ENCODE peak calls at places on chromosomes 11 and 22, in ten cellular contexts. A, Y, M, U, G, D, E, S, C and B are unnamed samples.

GRCh38 chr11:68680541-68681231 is 3.7 kb upstream of the GAL start:
- DNase-seq in A (no peak), Y (no peak), M (no peak), U (no peak), G (no peak), D (no peak), E (no peak), S (peak), C (no peak), B (no peak)

GRCh38 chr11:6724013-6724412 is 40.9 kb upstream of the MRPL17 start:
- DNase-seq in A (no peak), Y (no peak), M (no peak), U (no peak), G (no peak), D (no peak), E (no peak), S (no peak), C (no peak), B (no peak)

GRCh38 chr11:61498767-61499341 is 9.7 kb upstream of the LRRC10B start:
- DNase-seq in A (no peak), Y (no peak), M (no peak), U (no peak), G (no peak), D (no peak), E (no peak), S (no peak), C (no peak), B (no peak)

GRCh38 chr11:77179681-77180080 is 51.6 kb downstream of the MYO7A start:
- DNase-seq in A (no peak), Y (no peak), M (no peak), U (no peak), G (no peak), D (peak), E (peak), S (no peak), C (no peak), B (no peak)

GRCh38 chr11:57658023-57658361 is 430 bp downstream of the CLP1 start:
- DNase-seq in A (no peak), Y (no peak), M (no peak), U (no peak), G (no peak), D (no peak), E (no peak), S (no peak), C (no peak), B (no peak)

GRCh38 chr11:117059611-117060010 is 38.6 kb downstream of the SIK3 start:
- DNase-seq in A (no peak), Y (no peak), M (no peak), U (no peak), G (no peak), D (no peak), E (no peak), S (no peak), C (no peak), B (no peak)

GRCh38 chr11:73321342-73322110 is 13.4 kb downstream of the ARHGEF17 start:
- DNase-seq in A (no peak), Y (no peak), M (no peak), U (no peak), G (peak), D (peak), E (peak), S (peak), C (no peak), B (peak)

GRCh38 chr11:25691959-25692358 is 640.0 kb upstream of the ANO3 start:
- DNase-seq in A (no peak), Y (no peak), M (no peak), U (peak), G (no peak), D (no peak), E (no peak), S (no peak), C (no peak), B (no peak)

GRCh38 chr11:23976369-23976768 is 520.5 kb upstream of the LUZP2 start:
- DNase-seq in A (no peak), Y (no peak), M (no peak), U (no peak), G (no peak), D (no peak), E (no peak), S (no peak), C (no peak), B (no peak)

GRCh38 chr11:3944198-3944597 is 88.7 kb downstream of the STIM1 start:
- DNase-seq in A (no peak), Y (no peak), M (no peak), U (no peak), G (no peak), D (no peak), E (peak), S (no peak), C (no peak), B (peak)

GRCh38 chr11:1157645-1158591 is at the start of gene MUC5AC:
- DNase-seq in A (no peak), Y (no peak), M (no peak), U (no peak), G (peak), D (peak), E (peak), S (peak), C (no peak), B (no peak)

GRCh38 chr11:118081241-118081958 is 4.5 kb downstream of the TMPRSS4 start:
- DNase-seq in A (no peak), Y (no peak), M (no peak), U (peak), G (no peak), D (no peak), E (peak), S (no peak), C (no peak), B (no peak)

GRCh38 chr11:34302046-34302921 is 55.5 kb downstream of the ABTB2 start:
- DNase-seq in A (peak), Y (no peak), M (no peak), U (peak), G (no peak), D (no peak), E (no peak), S (no peak), C (no peak), B (no peak)

GRCh38 chr22:36510966-36511881 is 4.4 kb upstream of the FOXRED2 start:
- DNase-seq in A (peak), Y (no peak), M (no peak), U (peak), G (no peak), D (no peak), E (no peak), S (no peak), C (no peak), B (no peak)

GRCh38 chr11:76830639-76831312 is 29.9 kb upstream of the ACER3 start:
- DNase-seq in A (peak), Y (no peak), M (no peak), U (peak), G (no peak), D (no peak), E (no peak), S (no peak), C (no peak), B (no peak)

GRCh38 chr22:39205344-39206021 is 39.3 kb downstream of the PDGFB start:
- DNase-seq in A (no peak), Y (peak), M (peak), U (peak), G (no peak), D (no peak), E (no peak), S (peak), C (peak), B (no peak)

GRCh38 chr22:36454916-36455570 is 26.4 kb downstream of the TXN2 start:
- DNase-seq in A (peak), Y (peak), M (peak), U (peak), G (peak), D (peak), E (peak), S (peak), C (peak), B (peak)

GRCh38 chr11:130023204-130023603 is 20.6 kb upstream of the PRDM10 start:
- DNase-seq in A (peak), Y (no peak), M (no peak), U (peak), G (no peak), D (no peak), E (no peak), S (no peak), C (no peak), B (no peak)

GRCh38 chr11:45660717-45661416 is 4.6 kb downstream of the CHST1 start:
- DNase-seq in A (no peak), Y (no peak), M (no peak), U (no peak), G (no peak), D (no peak), E (no peak), S (peak), C (no peak), B (no peak)

GRCh38 chr22:25405854-25406509 is 158.5 kb upstream of the GRK3 start:
- DNase-seq in A (no peak), Y (no peak), M (no peak), U (no peak), G (no peak), D (no peak), E (no peak), S (peak), C (no peak), B (no peak)

GRCh38 chr22:25404556-25404922 is 159.9 kb upstream of the GRK3 start:
- DNase-seq in A (no peak), Y (no peak), M (no peak), U (no peak), G (no peak), D (peak), E (no peak), S (no peak), C (no peak), B (no peak)

GRCh38 chr22:25403752-25404471 is 160.6 kb upstream of the GRK3 start:
- DNase-seq in A (no peak), Y (no peak), M (no peak), U (peak), G (no peak), D (no peak), E (no peak), S (no peak), C (no peak), B (no peak)

GRCh38 chr22:25406510-25407210 is 157.8 kb upstream of the GRK3 start:
- DNase-seq in A (no peak), Y (no peak), M (no peak), U (no peak), G (no peak), D (peak), E (no peak), S (peak), C (no peak), B (peak)

DNA sequence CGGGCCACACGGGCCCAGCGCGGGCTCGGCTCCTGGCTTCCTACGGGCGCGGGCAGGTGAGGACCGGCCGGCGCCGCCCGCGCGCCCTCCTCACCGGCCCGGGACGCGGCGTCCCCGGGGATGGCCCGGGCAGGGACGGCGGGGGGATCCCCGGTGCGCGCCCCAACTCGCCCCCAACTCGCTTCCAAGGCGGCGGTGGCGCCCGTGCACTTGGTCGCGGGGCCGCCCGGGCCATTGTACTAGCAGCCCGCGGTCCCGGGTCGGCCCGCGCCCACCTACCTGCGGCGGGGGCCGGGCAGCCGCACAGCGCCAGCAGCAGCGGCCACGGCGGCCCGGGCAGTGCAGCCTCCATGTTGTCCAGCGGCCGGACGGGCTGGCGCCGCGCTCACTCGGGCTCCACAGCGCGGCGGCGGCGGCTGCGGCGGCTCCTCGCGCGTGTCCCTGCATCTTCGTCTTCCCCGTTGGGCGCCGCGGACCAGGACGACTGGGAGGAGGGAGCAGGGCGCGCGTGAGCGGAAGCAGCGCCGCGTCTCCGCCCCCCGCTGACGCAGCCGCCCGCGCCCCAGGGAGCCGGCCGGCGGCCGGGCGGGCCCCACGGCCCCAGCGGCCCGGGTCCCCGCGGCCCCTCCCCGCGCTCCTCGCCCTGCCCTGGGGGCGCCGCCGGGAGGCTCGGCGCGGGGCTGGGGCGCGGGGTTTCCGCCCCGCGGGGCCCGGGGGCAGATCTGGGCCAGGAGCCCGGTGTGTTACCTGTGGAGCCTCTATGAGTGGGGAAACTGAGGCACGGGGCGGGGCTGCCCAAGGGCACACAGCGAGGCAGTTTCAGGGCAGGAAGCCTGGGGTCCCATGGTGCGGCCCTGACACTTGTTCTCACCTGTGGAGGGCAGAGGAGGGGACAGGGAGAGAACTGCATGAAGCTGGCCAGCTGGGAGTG is 159.3 kb upstream of the GRK3 start:
- DNase-seq in A (no peak), Y (peak), M (peak), U (peak), G (peak), D (peak), E (peak), S (peak), C (peak), B (peak)
- H3K4me3 ChIP-seq in A (peak), Y (peak), M (peak), U (peak), G (peak), D (peak), E (peak), S (peak), C (peak), B (peak)

DNA sequence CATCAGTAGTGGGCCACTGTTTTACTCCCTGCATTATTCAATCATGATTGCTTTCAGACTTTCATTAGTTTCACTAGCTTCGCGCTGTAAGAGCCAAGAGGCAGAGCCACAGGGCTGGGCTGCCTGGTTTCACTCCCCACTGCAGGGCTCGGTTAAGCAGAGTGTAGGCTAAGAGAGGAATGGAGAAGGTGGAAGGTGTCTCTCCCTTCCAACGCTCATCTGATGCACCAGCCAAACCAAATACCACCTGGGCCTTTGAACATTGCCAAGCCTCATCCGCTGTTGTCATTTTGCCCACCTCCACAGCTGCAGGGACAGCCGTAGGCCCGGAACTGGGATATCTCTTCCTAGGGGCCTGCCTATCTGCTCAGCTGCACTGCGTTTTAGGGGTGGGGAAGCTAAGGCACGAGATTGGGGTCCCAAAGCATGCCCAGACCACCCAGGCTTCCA is 480 bp upstream of the SMARCB1 start:
- DNase-seq in A (no peak), Y (no peak), M (no peak), U (no peak), G (no peak), D (no peak), E (no peak), S (no peak), C (no peak), B (no peak)
- H3K4me3 ChIP-seq in A (peak), Y (peak), M (peak), U (peak), G (peak), D (no peak), E (peak), S (peak), C (peak), B (peak)

GRCh38 chr11:129021295-129021694 is 78.6 kb upstream of the TP53AIP1 start:
- DNase-seq in A (no peak), Y (no peak), M (no peak), U (no peak), G (no peak), D (no peak), E (no peak), S (no peak), C (no peak), B (no peak)
- H3K4me3 ChIP-seq in A (no peak), Y (no peak), M (no peak), U (peak), G (peak), D (no peak), E (no peak), S (no peak), C (peak), B (no peak)

DNA sequence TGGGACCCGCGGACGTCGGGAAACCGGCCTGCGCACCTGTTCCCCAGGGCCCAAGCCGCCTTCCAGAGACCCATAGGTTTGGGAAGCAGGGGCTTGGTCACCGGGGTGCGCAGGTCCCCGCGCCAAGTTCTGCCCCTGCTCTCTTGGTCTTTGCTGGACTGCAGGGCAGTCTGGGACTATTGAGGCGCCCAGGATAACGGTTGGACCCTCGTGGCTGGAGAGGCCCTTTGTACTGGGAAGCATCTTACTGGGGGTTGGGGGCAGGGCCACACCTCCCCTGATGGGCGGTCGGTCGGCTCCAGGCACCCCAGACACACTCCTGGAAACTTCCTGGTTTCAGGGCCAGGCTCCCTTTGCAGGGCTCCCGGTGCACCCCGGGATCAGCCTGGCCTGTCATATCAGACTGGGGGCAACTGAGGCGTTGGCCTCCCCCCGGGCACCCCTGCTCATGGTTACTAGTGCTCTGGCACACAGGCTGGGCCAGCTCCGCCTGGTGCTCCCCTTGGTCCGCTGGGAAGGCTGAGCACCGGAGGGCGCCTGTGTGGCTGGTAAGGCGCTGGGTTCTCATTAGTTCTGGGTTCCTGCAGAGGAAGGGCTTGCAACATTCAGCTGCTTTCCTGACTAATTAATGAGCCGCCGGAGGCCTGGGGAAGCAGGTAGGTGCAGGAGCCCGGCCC is 1250.5 kb downstream of the BRD1 start:
- DNase-seq in A (no peak), Y (no peak), M (no peak), U (no peak), G (no peak), D (no peak), E (peak), S (no peak), C (no peak), B (no peak)
- H3K4me3 ChIP-seq in A (no peak), Y (no peak), M (no peak), U (no peak), G (peak), D (no peak), E (no peak), S (no peak), C (peak), B (peak)

GRCh38 chr11:67572305-67572704 is 11.3 kb upstream of the GSTP1 start:
- DNase-seq in A (no peak), Y (no peak), M (no peak), U (no peak), G (no peak), D (no peak), E (no peak), S (no peak), C (no peak), B (no peak)

GRCh38 chr11:67576742-67577475 is 6.7 kb upstream of the GSTP1 start:
- DNase-seq in A (no peak), Y (no peak), M (no peak), U (no peak), G (no peak), D (no peak), E (no peak), S (no peak), C (no peak), B (no peak)

GRCh38 chr11:67571443-67571842 is 12.2 kb upstream of the GSTP1 start:
- DNase-seq in A (no peak), Y (no peak), M (no peak), U (no peak), G (no peak), D (no peak), E (no peak), S (no peak), C (no peak), B (no peak)

GRCh38 chr11:67577951-67578350 is 5.7 kb upstream of the GSTP1 start:
- DNase-seq in A (no peak), Y (no peak), M (no peak), U (no peak), G (no peak), D (no peak), E (no peak), S (no peak), C (no peak), B (no peak)

DNA sequence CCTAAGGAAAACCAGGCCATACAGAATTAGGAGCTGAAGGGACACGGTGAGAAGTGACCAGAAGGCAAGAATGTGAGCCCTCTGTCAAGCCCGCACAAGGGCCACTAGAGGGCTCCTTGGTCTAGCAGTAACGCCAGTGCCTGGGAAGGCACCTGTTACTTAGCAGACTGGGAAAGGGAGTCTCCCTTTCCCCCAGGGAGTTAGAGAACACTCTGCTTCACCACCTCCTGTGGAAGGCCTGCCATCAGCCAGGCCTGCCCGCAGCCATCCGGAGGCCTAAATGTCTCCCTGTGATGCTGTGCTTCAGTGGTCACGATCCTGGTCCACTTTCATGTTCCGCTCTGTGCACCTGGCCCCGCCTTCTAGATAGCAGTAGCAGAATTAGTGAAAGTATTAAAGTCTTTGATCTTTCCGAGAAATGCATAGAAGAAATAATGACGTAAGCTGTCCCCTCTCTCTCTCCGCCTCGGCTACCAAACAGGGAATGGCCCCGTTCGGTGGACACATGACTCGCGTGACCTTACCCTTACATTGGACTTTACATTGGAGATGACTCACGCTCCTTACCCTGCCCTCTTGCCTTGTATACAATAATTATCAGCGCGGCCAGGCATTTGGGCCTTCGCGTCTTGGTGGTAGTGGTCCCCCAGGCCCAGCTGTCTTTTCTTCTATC is 10.7 kb upstream of the GSTP1 start:
- DNase-seq in A (no peak), Y (no peak), M (no peak), U (peak), G (peak), D (peak), E (peak), S (peak), C (peak), B (no peak)
- H3K4me3 ChIP-seq in A (no peak), Y (no peak), M (no peak), U (no peak), G (no peak), D (no peak), E (no peak), S (no peak), C (no peak), B (no peak)

GRCh38 chr22:29308148-29308790 is 1.8 kb downstream of the GAS2L1 start:
- DNase-seq in A (no peak), Y (no peak), M (no peak), U (peak), G (peak), D (peak), E (peak), S (no peak), C (no peak), B (no peak)

GRCh38 chr22:29306175-29306829 is at the start of gene GAS2L1:
- DNase-seq in A (no peak), Y (peak), M (no peak), U (peak), G (peak), D (peak), E (peak), S (peak), C (no peak), B (peak)

GRCh38 chr22:29306830-29307657 is 594 bp downstream of the GAS2L1 start:
- DNase-seq in A (no peak), Y (peak), M (no peak), U (peak), G (peak), D (peak), E (peak), S (peak), C (no peak), B (peak)

GRCh38 chr22:29307658-29308147 is 1.3 kb downstream of the GAS2L1 start:
- DNase-seq in A (no peak), Y (no peak), M (no peak), U (no peak), G (no peak), D (no peak), E (no peak), S (no peak), C (no peak), B (no peak)

GRCh38 chr22:29305836-29306174 is 645 bp upstream of the GAS2L1 start:
- DNase-seq in A (no peak), Y (no peak), M (no peak), U (no peak), G (no peak), D (no peak), E (no peak), S (no peak), C (no peak), B (no peak)
- H3K4me3 ChIP-seq in A (no peak), Y (peak), M (peak), U (no peak), G (peak), D (no peak), E (peak), S (peak), C (peak), B (peak)

GRCh38 chr11:112294688-112295340 is 34.2 kb upstream of the PLET1 start:
- DNase-seq in A (no peak), Y (no peak), M (no peak), U (no peak), G (no peak), D (no peak), E (no peak), S (no peak), C (no peak), B (no peak)
- H3K4me3 ChIP-seq in A (no peak), Y (no peak), M (no peak), U (no peak), G (no peak), D (no peak), E (no peak), S (no peak), C (no peak), B (no peak)